ENCODE peak calls at places on chromosomes 7 and 10, in nine cellular contexts. A is T-helper 9 cell, S is IMR-90, Q is hepatocyte, L is cardiac fibroblast, V is thoracic aorta, R is iPS-NIHi11, J is pulmonary artery endothelial cell, T is coronary artery. X is an unnamed sample.

GRCh38 chr7:72234086-72234485 is 178.1 kb downstream of the CALN1 start:
- DNase-seq in A (no peak), S (no peak), Q (no peak), L (no peak), V (no peak), R (no peak), J (no peak), T (no peak), X (no peak)

GRCh38 chr7:6272481-6273323 is at the start of gene CYTH3:
- DNase-seq in A (peak), S (peak), Q (peak), L (peak), V (no peak), R (peak), J (no peak), T (peak), X (peak)

GRCh38 chr7:130369831-130370230 is 10.5 kb upstream of the CPA1 start:
- DNase-seq in A (no peak), S (no peak), Q (no peak), L (peak), V (no peak), R (no peak), J (no peak), T (no peak), X (no peak)

GRCh38 chr10:102175415-102175814 is 23.2 kb downstream of the NOLC1 start:
- DNase-seq in A (no peak), S (peak), Q (no peak), L (peak), V (no peak), R (no peak), J (no peak), T (no peak), X (no peak)

GRCh38 chr7:12719141-12719919 is 31.9 kb downstream of the ARL4A start:
- DNase-seq in A (no peak), S (peak), Q (no peak), L (peak), V (no peak), R (no peak), J (no peak), T (no peak), X (peak)

GRCh38 chr10:101629781-101630419 is 41.8 kb downstream of the DPCD start:
- DNase-seq in A (no peak), S (no peak), Q (no peak), L (no peak), V (no peak), R (no peak), J (no peak), T (peak), X (no peak)

GRCh38 chr10:47423476-47423875 is 39.4 kb upstream of the ZNF488 start:
- DNase-seq in A (no peak), S (peak), Q (no peak), L (peak), V (no peak), R (no peak), J (no peak), T (no peak), X (no peak)

GRCh38 chr10:119316729-119317097 is 109.3 kb downstream of the GRK5 start:
- DNase-seq in A (no peak), S (peak), Q (peak), L (peak), V (peak), R (no peak), J (no peak), T (no peak), X (peak)

GRCh38 chr7:159096736-159097581 is 47.7 kb downstream of the VIPR2 start:
- DNase-seq in A (no peak), S (no peak), Q (no peak), L (no peak), V (peak), R (no peak), J (no peak), T (peak), X (no peak)

GRCh38 chr7:150356265-150356897 is 12.2 kb upstream of the REPIN1 start:
- DNase-seq in A (no peak), S (peak), Q (no peak), L (peak), V (no peak), R (peak), J (no peak), T (no peak), X (no peak)

GRCh38 chr10:27448926-27449325 is 55.2 kb upstream of the RAB18 start:
- DNase-seq in A (no peak), S (peak), Q (no peak), L (peak), V (no peak), R (no peak), J (no peak), T (no peak), X (peak)

GRCh38 chr7:2941201-2941859 is 97.2 kb upstream of the GNA12 start:
- DNase-seq in A (no peak), S (no peak), Q (no peak), L (no peak), V (no peak), R (no peak), J (no peak), T (no peak), X (no peak)

GRCh38 chr7:107242267-107242666 is 73.5 kb downstream of the HBP1 start:
- DNase-seq in A (no peak), S (no peak), Q (no peak), L (no peak), V (no peak), R (no peak), J (no peak), T (no peak), X (no peak)

GRCh38 chr10:73909716-73910115 is 1.2 kb upstream of the PLAU start:
- DNase-seq in A (no peak), S (no peak), Q (no peak), L (no peak), V (no peak), R (no peak), J (no peak), T (no peak), X (no peak)

GRCh38 chr10:20302033-20302432 is 485.8 kb downstream of the PLXDC2 start:
- DNase-seq in A (no peak), S (no peak), Q (peak), L (no peak), V (no peak), R (no peak), J (no peak), T (no peak), X (no peak)

GRCh38 chr10:48363617-48364355 is 57.3 kb downstream of the MAPK8 start:
- DNase-seq in A (no peak), S (peak), Q (peak), L (peak), V (no peak), R (peak), J (peak), T (no peak), X (peak)

GRCh38 chr10:404341-404740 is 269.1 kb downstream of the ZMYND11 start:
- DNase-seq in A (no peak), S (peak), Q (peak), L (peak), V (no peak), R (no peak), J (no peak), T (no peak), X (no peak)

GRCh38 chr7:82559203-82559805 is 115.7 kb upstream of the CACNA2D1 start:
- DNase-seq in A (no peak), S (no peak), Q (peak), L (no peak), V (no peak), R (peak), J (no peak), T (no peak), X (no peak)

GRCh38 chr7:99622596-99622995 is 5.8 kb downstream of the ZSCAN25 start:
- DNase-seq in A (no peak), S (no peak), Q (no peak), L (no peak), V (no peak), R (no peak), J (no peak), T (peak), X (no peak)

GRCh38 chr7:94170836-94171235 is 166.7 kb upstream of the BET1 start:
- DNase-seq in A (no peak), S (no peak), Q (no peak), L (peak), V (no peak), R (no peak), J (no peak), T (no peak), X (no peak)

GRCh38 chr10:119659951-119660350 is 8.8 kb downstream of the BAG3 start:
- DNase-seq in A (no peak), S (no peak), Q (peak), L (no peak), V (no peak), R (no peak), J (no peak), T (no peak), X (no peak)

GRCh38 chr10:104337527-104337984 is 709 bp downstream of the ITPRIP start:
- DNase-seq in A (no peak), S (peak), Q (no peak), L (peak), V (no peak), R (peak), J (no peak), T (peak), X (peak)

GRCh38 chr10:112741830-112742402 is 208.1 kb upstream of the TCF7L2 start:
- DNase-seq in A (no peak), S (no peak), Q (peak), L (no peak), V (no peak), R (no peak), J (peak), T (no peak), X (no peak)

GRCh38 chr10:66167816-66168215 is 758.0 kb upstream of the LRRTM3 start:
- DNase-seq in A (no peak), S (no peak), Q (no peak), L (peak), V (no peak), R (peak), J (no peak), T (no peak), X (peak)

GRCh38 chr7:69656890-69657289 is 58.6 kb downstream of the AUTS2 start:
- DNase-seq in A (no peak), S (no peak), Q (no peak), L (no peak), V (no peak), R (no peak), J (no peak), T (no peak), X (no peak)

GRCh38 chr7:89029864-89030263 is 234.3 kb upstream of the TEX47 start:
- DNase-seq in A (no peak), S (no peak), Q (no peak), L (no peak), V (no peak), R (no peak), J (no peak), T (no peak), X (no peak)

GRCh38 chr7:16028103-16028502 is 341.6 kb upstream of the MEOX2 start:
- DNase-seq in A (no peak), S (peak), Q (no peak), L (peak), V (no peak), R (peak), J (peak), T (no peak), X (no peak)

GRCh38 chr7:80287400-80288174 is 153.0 kb downstream of the GNAI1 start:
- DNase-seq in A (no peak), S (no peak), Q (no peak), L (no peak), V (no peak), R (no peak), J (no peak), T (no peak), X (peak)

GRCh38 chr7:47474937-47475879 is 106.7 kb downstream of the TNS3 start:
- DNase-seq in A (no peak), S (peak), Q (peak), L (peak), V (peak), R (peak), J (no peak), T (peak), X (peak)

GRCh38 chr10:118046491-118047362 is at the start of gene RAB11FIP2:
- DNase-seq in A (peak), S (peak), Q (peak), L (peak), V (peak), R (peak), J (peak), T (peak), X (peak)

GRCh38 chr10:11838298-11838852 is 15.2 kb downstream of the PROSER2 start:
- DNase-seq in A (no peak), S (no peak), Q (no peak), L (no peak), V (no peak), R (no peak), J (no peak), T (no peak), X (no peak)

GRCh38 chr7:141785711-141786552 is 4.1 kb upstream of the TAS2R5 start:
- DNase-seq in A (no peak), S (peak), Q (peak), L (peak), V (no peak), R (peak), J (peak), T (no peak), X (peak)

GRCh38 chr7:44633254-44634186 is 27.1 kb downstream of the OGDH start:
- DNase-seq in A (peak), S (peak), Q (peak), L (peak), V (no peak), R (no peak), J (peak), T (peak), X (peak)

GRCh38 chr7:155418304-155418703 is 39.6 kb upstream of the EN2 start:
- DNase-seq in A (no peak), S (no peak), Q (no peak), L (no peak), V (no peak), R (no peak), J (no peak), T (no peak), X (no peak)

GRCh38 chr10:68684413-68684812 is 36.6 kb upstream of the CCAR1 start:
- DNase-seq in A (no peak), S (no peak), Q (no peak), L (no peak), V (no peak), R (no peak), J (no peak), T (no peak), X (no peak)

GRCh38 chr7:134784251-134785049 is 5.0 kb downstream of the CALD1 start:
- DNase-seq in A (no peak), S (no peak), Q (no peak), L (peak), V (no peak), R (no peak), J (no peak), T (peak), X (no peak)

GRCh38 chr7:2553831-2554581 is 1.3 kb downstream of the BRAT1 start:
- DNase-seq in A (no peak), S (no peak), Q (no peak), L (no peak), V (no peak), R (no peak), J (no peak), T (no peak), X (no peak)

GRCh38 chr7:77736991-77737390 is 40.7 kb downstream of the RSBN1L start:
- DNase-seq in A (no peak), S (no peak), Q (no peak), L (no peak), V (no peak), R (no peak), J (no peak), T (no peak), X (no peak)

GRCh38 chr10:11689945-11690736 is 52.0 kb upstream of the ECHDC3 start:
- DNase-seq in A (no peak), S (no peak), Q (no peak), L (no peak), V (no peak), R (no peak), J (no peak), T (no peak), X (no peak)

X was measured in MG63.